ENCODE peak calls at places on chromosomes 5 and 9, in five cellular contexts. J is body of pancreas, W is cardiac fibroblast, V is ELF-1, Y is NCI-H524 treated with DMSO at 0.1 percent for 48 hours. O is an unnamed sample.

GRCh38 chr5:157442989-157443619 is 16.9 kb upstream of the NIPAL4 start:
- DNase-seq in J (no peak), W (peak; percentile 9), V (no peak), Y (no peak), O (no peak)

GRCh38 chr5:122007445-122008010 is 45.8 kb downstream of the SRFBP1 start:
- DNase-seq in J (no peak), W (no peak), V (no peak), Y (no peak), O (no peak)

GRCh38 chr5:116097301-116097700 is 12.5 kb downstream of the COMMD10 start:
- DNase-seq in J (no peak), W (peak; percentile 26), V (no peak), Y (no peak), O (no peak)

GRCh38 chr5:97231025-97231636 is 48.1 kb upstream of the RIOK2 start:
- DNase-seq in J (peak; percentile 37), W (peak; percentile 92), V (peak; percentile 40), Y (peak; percentile 25), O (peak; percentile 13)

GRCh38 chr9:112332272-112332671 is 1.1 kb downstream of the PTBP3 start:
- DNase-seq in J (no peak), W (peak; percentile 34), V (no peak), Y (no peak), O (no peak)

GRCh38 chr9:110947645-110948044 is 90.6 kb downstream of the LPAR1 start:
- DNase-seq in J (no peak), W (no peak), V (no peak), Y (no peak), O (no peak)

GRCh38 chr5:134436523-134437339 is 25.1 kb upstream of the CDKN2AIPNL start:
- DNase-seq in J (peak; percentile 81), W (peak; percentile 97), V (no peak), Y (peak; percentile 13), O (peak; percentile 97)

GRCh38 chr5:167998148-167998767 is 293.2 kb upstream of the WWC1 start:
- DNase-seq in J (no peak), W (no peak), V (no peak), Y (no peak), O (no peak)

GRCh38 chr5:9425710-9426109 is 120.2 kb downstream of the SEMA5A start:
- DNase-seq in J (no peak), W (no peak), V (no peak), Y (no peak), O (no peak)

GRCh38 chr9:134618163-134618822 is 23.3 kb upstream of the COL5A1 start:
- DNase-seq in J (no peak), W (peak; percentile 15), V (no peak), Y (no peak), O (no peak)

GRCh38 chr5:51382759-51383493 is at the start of gene ISL1:
- DNase-seq in J (peak; percentile 46), W (peak; percentile 42), V (peak; percentile 97), Y (peak; percentile 84), O (peak; percentile 85)

GRCh38 chr9:135724186-135724797 is 22.3 kb downstream of the KCNT1 start:
- DNase-seq in J (no peak), W (peak; percentile 28), V (no peak), Y (no peak), O (no peak)

GRCh38 chr5:157745041-157745456 is 1.5 kb downstream of the LSM11 start:
- DNase-seq in J (no peak), W (no peak), V (no peak), Y (peak; percentile 66), O (no peak)

GRCh38 chr5:159951387-159951786 is 35.1 kb downstream of the ADRA1B start:
- DNase-seq in J (no peak), W (peak; percentile 19), V (peak; percentile 63), Y (peak; percentile 5), O (no peak)

GRCh38 chr5:81019748-81020147 is 59.6 kb downstream of the RASGRF2 start:
- DNase-seq in J (no peak), W (no peak), V (no peak), Y (no peak), O (no peak)

GRCh38 chr9:123832858-123833257 is 97.1 kb downstream of the DENND1A start:
- DNase-seq in J (no peak), W (no peak), V (no peak), Y (no peak), O (no peak)

GRCh38 chr9:95143591-95144561 is 173.6 kb downstream of the FANCC start:
- DNase-seq in J (peak; percentile 44), W (no peak), V (no peak), Y (no peak), O (peak; percentile 31)

GRCh38 chr9:80874276-80874675 is 815.1 kb downstream of the TLE1 start:
- DNase-seq in J (no peak), W (peak; percentile 67), V (no peak), Y (no peak), O (no peak)

GRCh38 chr5:159463590-159464321 is 133.5 kb upstream of the IL12B start:
- DNase-seq in J (no peak), W (peak; percentile 24), V (no peak), Y (no peak), O (no peak)

GRCh38 chr5:161009817-161010216 is 157.8 kb upstream of the ATP10B start:
- DNase-seq in J (no peak), W (no peak), V (no peak), Y (no peak), O (no peak)

GRCh38 chr5:8912106-8912505 is 633.8 kb downstream of the SEMA5A start:
- DNase-seq in J (no peak), W (peak; percentile 50), V (no peak), Y (no peak), O (peak; percentile 65)

GRCh38 chr9:68470634-68471033 is 70.0 kb downstream of the TMEM252 start:
- DNase-seq in J (no peak), W (no peak), V (no peak), Y (no peak), O (no peak)

GRCh38 chr9:89153618-89154017 is 25.0 kb downstream of the SHC3 start:
- DNase-seq in J (no peak), W (peak; percentile 95), V (no peak), Y (no peak), O (peak; percentile 76)

GRCh38 chr9:124260769-124261603 is 3.2 kb downstream of the NEK6 start:
- DNase-seq in J (no peak), W (peak; percentile 72), V (peak; percentile 65), Y (no peak), O (peak; percentile 75)

GRCh38 chr5:155735388-155735787 is 591.6 kb upstream of the SGCD start:
- DNase-seq in J (no peak), W (no peak), V (no peak), Y (no peak), O (peak; percentile 25)

GRCh38 chr5:139733698-139734491 is 61.7 kb upstream of the PSD2 start:
- DNase-seq in J (peak; percentile 40), W (no peak), V (no peak), Y (no peak), O (no peak)

GRCh38 chr9:114156311-114156657 is 947 bp downstream of the COL27A1 start:
- DNase-seq in J (no peak), W (peak; percentile 51), V (no peak), Y (no peak), O (no peak)

GRCh38 chr9:123283048-123283408 is 14.6 kb upstream of the STRBP start:
- DNase-seq in J (no peak), W (no peak), V (no peak), Y (no peak), O (no peak)

GRCh38 chr9:69797680-69798079 is 22.9 kb upstream of the CFAP95 start:
- DNase-seq in J (no peak), W (no peak), V (no peak), Y (no peak), O (no peak)

GRCh38 chr9:99905833-99906402 is 536 bp upstream of the STX17 start:
- DNase-seq in J (peak; percentile 28), W (peak; percentile 21), V (peak; percentile 42), Y (no peak), O (no peak)

GRCh38 chr9:127418037-127418471 is 6.1 kb upstream of the ZNF79 start:
- DNase-seq in J (no peak), W (no peak), V (peak; percentile 85), Y (peak; percentile 6), O (peak; percentile 36)

GRCh38 chr9:116030532-116030931 is 123.1 kb upstream of the PAPPA start:
- DNase-seq in J (no peak), W (no peak), V (no peak), Y (no peak), O (no peak)

GRCh38 chr5:172005708-172006377 is 595 bp downstream of the FBXW11 start:
- DNase-seq in J (peak; percentile 37), W (peak; percentile 29), V (peak; percentile 57), Y (no peak), O (peak; percentile 46)

GRCh38 chr5:144028058-144028457 is 142.4 kb downstream of the YIPF5 start:
- DNase-seq in J (no peak), W (peak; percentile 72), V (no peak), Y (no peak), O (peak; percentile 63)

GRCh38 chr9:114902773-114903589 is 27.4 kb downstream of the TNFSF8 start:
- DNase-seq in J (no peak), W (peak; percentile 43), V (no peak), Y (no peak), O (peak; percentile 16)

GRCh38 chr5:139709587-139710369 is 61.6 kb downstream of the CXXC5 start:
- DNase-seq in J (no peak), W (no peak), V (no peak), Y (no peak), O (no peak)

O was measured in MG63.